ENCODE peak calls at places on chromosomes 16 and 17, in five cellular contexts. One of them, this sample, is unnamed.

GRCh38 chr17:7781467-7781866 is 52.5 kb upstream of the KDM6B start:
- DNase-seq in H1: no peak
- DNase-seq in neuronal stem cell: no peak
- DNase-seq in IMR-90: no peak
- DNase-seq in mesenchymal stem cell: peak
- DNase-seq in this sample: no peak

GRCh38 chr17:79039171-79039570 is 15.2 kb downstream of the C1QTNF1 start:
- DNase-seq in H1: no peak
- DNase-seq in neuronal stem cell: no peak
- DNase-seq in IMR-90: no peak
- DNase-seq in mesenchymal stem cell: no peak
- DNase-seq in this sample: no peak

GRCh38 chr17:7854851-7855642 is at the start of gene TMEM88:
- DNase-seq in H1: peak
- DNase-seq in neuronal stem cell: peak
- DNase-seq in IMR-90: no peak
- DNase-seq in mesenchymal stem cell: peak
- DNase-seq in this sample: no peak

GRCh38 chr16:77647726-77648125 is 74.6 kb upstream of the NUDT7 start:
- DNase-seq in H1: no peak
- DNase-seq in neuronal stem cell: no peak
- DNase-seq in IMR-90: no peak
- DNase-seq in mesenchymal stem cell: no peak
- DNase-seq in this sample: no peak

GRCh38 chr17:59607817-59608403 is 11.8 kb upstream of the CLTC start:
- DNase-seq in H1: peak
- DNase-seq in neuronal stem cell: no peak
- DNase-seq in IMR-90: no peak
- DNase-seq in mesenchymal stem cell: no peak
- DNase-seq in this sample: peak

GRCh38 chr17:32283745-32284207 is 18.1 kb downstream of the RHBDL3 start:
- DNase-seq in H1: no peak
- DNase-seq in neuronal stem cell: no peak
- DNase-seq in IMR-90: peak
- DNase-seq in mesenchymal stem cell: peak
- DNase-seq in this sample: no peak

GRCh38 chr16:78538284-78538683 is 438.8 kb downstream of the WWOX start:
- DNase-seq in H1: no peak
- DNase-seq in neuronal stem cell: no peak
- DNase-seq in IMR-90: no peak
- DNase-seq in mesenchymal stem cell: no peak
- DNase-seq in this sample: no peak

GRCh38 chr17:27575912-27576252 is 55.1 kb upstream of the LGALS9 start:
- DNase-seq in H1: no peak
- DNase-seq in neuronal stem cell: no peak
- DNase-seq in IMR-90: no peak
- DNase-seq in mesenchymal stem cell: peak
- DNase-seq in this sample: no peak

GRCh38 chr16:30066882-30067583 is 1.5 kb downstream of the ALDOA start:
- DNase-seq in H1: no peak
- DNase-seq in neuronal stem cell: no peak
- DNase-seq in IMR-90: no peak
- DNase-seq in mesenchymal stem cell: no peak
- DNase-seq in this sample: no peak

GRCh38 chr16:363110-364090 is 6.9 kb downstream of the MRPL28 start:
- DNase-seq in H1: no peak
- DNase-seq in neuronal stem cell: no peak
- DNase-seq in IMR-90: no peak
- DNase-seq in mesenchymal stem cell: no peak
- DNase-seq in this sample: no peak

GRCh38 chr16:64409762-64410161 is 712.1 kb downstream of the CDH11 start:
- DNase-seq in H1: no peak
- DNase-seq in neuronal stem cell: no peak
- DNase-seq in IMR-90: no peak
- DNase-seq in mesenchymal stem cell: peak
- DNase-seq in this sample: no peak

GRCh38 chr16:84042879-84043485 is 387 bp upstream of the SLC38A8 start:
- DNase-seq in H1: no peak
- DNase-seq in neuronal stem cell: no peak
- DNase-seq in IMR-90: no peak
- DNase-seq in mesenchymal stem cell: no peak
- DNase-seq in this sample: no peak

GRCh38 chr17:60901222-60901621 is 223.6 kb downstream of the BCAS3 start:
- DNase-seq in H1: no peak
- DNase-seq in neuronal stem cell: no peak
- DNase-seq in IMR-90: peak
- DNase-seq in mesenchymal stem cell: no peak
- DNase-seq in this sample: no peak

GRCh38 chr16:977096-977701 is 4.4 kb upstream of the SOX8 start:
- DNase-seq in H1: no peak
- DNase-seq in neuronal stem cell: no peak
- DNase-seq in IMR-90: no peak
- DNase-seq in mesenchymal stem cell: no peak
- DNase-seq in this sample: no peak

GRCh38 chr16:9362050-9362449 is 270.6 kb downstream of the HAPSTR1 start:
- DNase-seq in H1: no peak
- DNase-seq in neuronal stem cell: no peak
- DNase-seq in IMR-90: no peak
- DNase-seq in mesenchymal stem cell: no peak
- DNase-seq in this sample: no peak

GRCh38 chr17:10091051-10091450 is 107.4 kb downstream of the GAS7 start:
- DNase-seq in H1: no peak
- DNase-seq in neuronal stem cell: no peak
- DNase-seq in IMR-90: no peak
- DNase-seq in mesenchymal stem cell: peak
- DNase-seq in this sample: no peak

GRCh38 chr17:27226611-27227234 is 67.2 kb upstream of the WSB1 start:
- DNase-seq in H1: no peak
- DNase-seq in neuronal stem cell: no peak
- DNase-seq in IMR-90: peak
- DNase-seq in mesenchymal stem cell: peak
- DNase-seq in this sample: peak

GRCh38 chr17:27381007-27381501 is 75.2 kb upstream of the KSR1 start:
- DNase-seq in H1: peak
- DNase-seq in neuronal stem cell: peak
- DNase-seq in IMR-90: peak
- DNase-seq in mesenchymal stem cell: peak
- DNase-seq in this sample: peak

GRCh38 chr16:19432429-19432828 is 14.7 kb downstream of the TMC5 start:
- DNase-seq in H1: no peak
- DNase-seq in neuronal stem cell: no peak
- DNase-seq in IMR-90: no peak
- DNase-seq in mesenchymal stem cell: no peak
- DNase-seq in this sample: peak

GRCh38 chr17:69466905-69467630 is 52.6 kb downstream of the MAP2K6 start:
- DNase-seq in H1: no peak
- DNase-seq in neuronal stem cell: peak
- DNase-seq in IMR-90: peak
- DNase-seq in mesenchymal stem cell: peak
- DNase-seq in this sample: no peak

GRCh38 chr17:82871056-82871775 is 31.4 kb upstream of the ZNF750 start:
- DNase-seq in H1: no peak
- DNase-seq in neuronal stem cell: no peak
- DNase-seq in IMR-90: no peak
- DNase-seq in mesenchymal stem cell: no peak
- DNase-seq in this sample: no peak

GRCh38 chr16:86573215-86573614 is 5.1 kb upstream of the FOXL1 start:
- DNase-seq in H1: peak
- DNase-seq in neuronal stem cell: no peak
- DNase-seq in IMR-90: no peak
- DNase-seq in mesenchymal stem cell: no peak
- DNase-seq in this sample: no peak

GRCh38 chr16:21638573-21638975 is 13.8 kb downstream of the IGSF6 start:
- DNase-seq in H1: no peak
- DNase-seq in neuronal stem cell: no peak
- DNase-seq in IMR-90: peak
- DNase-seq in mesenchymal stem cell: peak
- DNase-seq in this sample: no peak

GRCh38 chr17:81578038-81578441 is 25.9 kb upstream of the FAAP100 start:
- DNase-seq in H1: no peak
- DNase-seq in neuronal stem cell: no peak
- DNase-seq in IMR-90: peak
- DNase-seq in mesenchymal stem cell: no peak
- DNase-seq in this sample: peak

GRCh38 chr17:49687878-49688491 is 10.1 kb upstream of the SPOP start:
- DNase-seq in H1: no peak
- DNase-seq in neuronal stem cell: no peak
- DNase-seq in IMR-90: peak
- DNase-seq in mesenchymal stem cell: peak
- DNase-seq in this sample: peak

GRCh38 chr16:72946474-72947194 is 101.3 kb downstream of the ZFHX3 start:
- DNase-seq in H1: no peak
- DNase-seq in neuronal stem cell: no peak
- DNase-seq in IMR-90: peak
- DNase-seq in mesenchymal stem cell: no peak
- DNase-seq in this sample: peak

GRCh38 chr17:74816883-74817620 is 40.9 kb upstream of the NAT9 start:
- DNase-seq in H1: no peak
- DNase-seq in neuronal stem cell: no peak
- DNase-seq in IMR-90: no peak
- DNase-seq in mesenchymal stem cell: no peak
- DNase-seq in this sample: no peak

GRCh38 chr17:42675984-42676423 is 790 bp downstream of the PLEKHH3 start:
- DNase-seq in H1: no peak
- DNase-seq in neuronal stem cell: no peak
- DNase-seq in IMR-90: peak
- DNase-seq in mesenchymal stem cell: peak
- DNase-seq in this sample: peak

GRCh38 chr17:39213852-39214251 is 11.9 kb downstream of the STAC2 start:
- DNase-seq in H1: no peak
- DNase-seq in neuronal stem cell: no peak
- DNase-seq in IMR-90: peak
- DNase-seq in mesenchymal stem cell: no peak
- DNase-seq in this sample: peak

GRCh38 chr17:31900877-31901276 is 631 bp downstream of the UTP6 start:
- DNase-seq in H1: no peak
- DNase-seq in neuronal stem cell: no peak
- DNase-seq in IMR-90: peak
- DNase-seq in mesenchymal stem cell: peak
- DNase-seq in this sample: peak

GRCh38 chr16:30040221-30040620 is 9.2 kb upstream of the TLCD3B start:
- DNase-seq in H1: no peak
- DNase-seq in neuronal stem cell: no peak
- DNase-seq in IMR-90: no peak
- DNase-seq in mesenchymal stem cell: no peak
- DNase-seq in this sample: no peak

GRCh38 chr17:13601317-13601775 is 383 bp downstream of the HS3ST3A1 start:
- DNase-seq in H1: no peak
- DNase-seq in neuronal stem cell: no peak
- DNase-seq in IMR-90: no peak
- DNase-seq in mesenchymal stem cell: peak
- DNase-seq in this sample: no peak

GRCh38 chr17:35089846-35090193 is 26.3 kb upstream of the RFFL start:
- DNase-seq in H1: no peak
- DNase-seq in neuronal stem cell: no peak
- DNase-seq in IMR-90: peak
- DNase-seq in mesenchymal stem cell: peak
- DNase-seq in this sample: no peak

GRCh38 chr17:51119415-51120356 is 982 bp downstream of the SPAG9 start:
- DNase-seq in H1: peak
- DNase-seq in neuronal stem cell: peak
- DNase-seq in IMR-90: peak
- DNase-seq in mesenchymal stem cell: peak
- DNase-seq in this sample: no peak

GRCh38 chr16:60329110-60329509 is 1595.0 kb upstream of the GOT2 start:
- DNase-seq in H1: no peak
- DNase-seq in neuronal stem cell: no peak
- DNase-seq in IMR-90: no peak
- DNase-seq in mesenchymal stem cell: no peak
- DNase-seq in this sample: no peak

GRCh38 chr17:66952681-66953638 is 11.5 kb upstream of the CACNG4 start:
- DNase-seq in H1: no peak
- DNase-seq in neuronal stem cell: no peak
- DNase-seq in IMR-90: no peak
- DNase-seq in mesenchymal stem cell: no peak
- DNase-seq in this sample: no peak

GRCh38 chr16:87263418-87264052 is 53.7 kb downstream of the C16orf95 start:
- DNase-seq in H1: no peak
- DNase-seq in neuronal stem cell: no peak
- DNase-seq in IMR-90: no peak
- DNase-seq in mesenchymal stem cell: no peak
- DNase-seq in this sample: no peak

GRCh38 chr17:16980813-16981731 is 9.2 kb upstream of the TNFRSF13B start:
- DNase-seq in H1: peak
- DNase-seq in neuronal stem cell: no peak
- DNase-seq in IMR-90: no peak
- DNase-seq in mesenchymal stem cell: no peak
- DNase-seq in this sample: peak
- H2BK5ac ChIP-seq in H1: no peak
- H2BK5ac ChIP-seq in neuronal stem cell: no peak
- H2BK5ac ChIP-seq in IMR-90: no peak
- H2BK5ac ChIP-seq in mesenchymal stem cell: no peak
- H2BK5ac ChIP-seq in this sample: no peak

GRCh38 chr17:76670020-76670707 is 26.6 kb upstream of the ST6GALNAC1 start:
- DNase-seq in H1: no peak
- DNase-seq in neuronal stem cell: no peak
- DNase-seq in IMR-90: no peak
- DNase-seq in mesenchymal stem cell: no peak
- DNase-seq in this sample: no peak
- H3K4me3 ChIP-seq in H1: no peak
- H3K4me3 ChIP-seq in neuronal stem cell: no peak
- H3K4me3 ChIP-seq in IMR-90: no peak
- H3K4me3 ChIP-seq in mesenchymal stem cell: no peak
- H3K4me3 ChIP-seq in this sample: no peak

GRCh38 chr17:4997302-4998026 is at the start of the genes INCA1 and KIF1C:
- DNase-seq in H1: peak
- DNase-seq in neuronal stem cell: peak
- DNase-seq in IMR-90: peak
- DNase-seq in mesenchymal stem cell: peak
- DNase-seq in this sample: peak
- H2AFZ ChIP-seq in H1: peak
- H2AFZ ChIP-seq in neuronal stem cell: peak
- H2AFZ ChIP-seq in IMR-90: peak
- H2AFZ ChIP-seq in mesenchymal stem cell: peak
- H2AFZ ChIP-seq in this sample: peak

DNA sequence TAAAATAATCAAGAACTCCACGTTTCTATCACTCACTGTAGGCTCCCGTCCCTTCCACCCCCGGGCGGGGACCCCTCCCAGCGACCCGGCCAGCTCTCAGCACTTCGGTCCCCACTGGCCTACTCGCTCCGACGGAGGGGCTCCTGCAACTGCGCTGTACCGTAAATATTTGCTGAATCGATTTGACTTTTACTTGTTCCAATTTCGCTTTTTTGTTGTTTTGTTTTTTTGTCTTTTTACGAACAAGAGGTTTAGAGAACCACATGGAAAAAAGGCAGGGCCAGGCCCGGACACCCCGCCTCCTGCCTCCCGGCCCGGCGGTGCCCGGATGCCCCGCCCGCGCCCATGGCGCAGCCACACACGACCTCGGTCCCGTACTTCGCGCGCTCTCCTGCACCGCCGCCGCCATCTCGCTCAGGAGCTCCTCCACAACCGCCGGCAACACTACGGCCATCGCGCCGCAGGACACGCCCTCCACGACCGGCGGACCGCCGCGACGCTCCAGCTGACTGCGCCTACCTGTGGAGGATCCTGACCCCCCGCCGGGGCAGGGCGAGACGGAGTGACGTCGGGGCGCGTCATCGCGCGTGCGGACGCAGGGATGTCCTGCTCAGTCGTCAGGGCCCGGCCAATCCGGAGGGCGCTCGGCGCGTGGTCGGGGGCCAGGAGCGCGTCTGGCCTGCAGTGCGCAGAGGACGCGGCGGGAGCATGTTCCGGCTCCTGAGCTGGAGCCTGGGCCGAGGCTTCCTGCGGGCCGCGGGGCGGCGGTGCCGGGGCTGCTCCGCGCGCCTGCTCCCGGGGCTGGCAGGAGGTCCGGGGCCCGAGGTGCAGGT is at the start of the genes TTC19 and ZSWIM7:
- DNase-seq in H1: peak
- DNase-seq in neuronal stem cell: peak
- DNase-seq in IMR-90: peak
- DNase-seq in mesenchymal stem cell: peak
- DNase-seq in this sample: peak
- H2BK5ac ChIP-seq in H1: peak
- H2BK5ac ChIP-seq in neuronal stem cell: peak
- H2BK5ac ChIP-seq in IMR-90: peak
- H2BK5ac ChIP-seq in mesenchymal stem cell: peak
- H2BK5ac ChIP-seq in this sample: peak